ENCODE peak calls at places on chromosome 10, in eight cellular contexts. P, X, K, S, Z, V, E and F are unnamed samples. For H3K4me1, the result is how much of the 10 kb centered on the place peaks cover.

GRCh38 chr10:76036410-76036940 is 605.1 kb downstream of the LRMDA start:
- DNase-seq in P (peak), X (peak), K (peak), S (peak), Z (peak), V (peak), E (peak), F (peak)

GRCh38 chr10:130022071-130022470 is 58.0 kb upstream of the EBF3 start:
- DNase-seq in P (no peak), X (no peak), K (no peak), S (peak), Z (no peak), V (no peak), E (no peak), F (no peak)

GRCh38 chr10:114708717-114709352 is 50.8 kb upstream of the ABLIM1 start:
- DNase-seq in P (no peak), X (peak), K (no peak), S (no peak), Z (no peak), V (peak), E (no peak), F (no peak)

GRCh38 chr10:43117031-43117776 is 21.0 kb upstream of the CSGALNACT2 start:
- DNase-seq in P (no peak), X (no peak), K (no peak), S (no peak), Z (no peak), V (no peak), E (peak), F (no peak)

GRCh38 chr10:92699518-92700272 is 9.9 kb downstream of the HHEX start:
- DNase-seq in P (no peak), X (no peak), K (peak), S (peak), Z (no peak), V (peak), E (no peak), F (no peak)

GRCh38 chr10:133283931-133284330 is 7.3 kb upstream of the ADAM8 start:
- DNase-seq in P (no peak), X (no peak), K (no peak), S (no peak), Z (no peak), V (no peak), E (no peak), F (no peak)

GRCh38 chr10:33665512-33665911 is 331.0 kb upstream of the NRP1 start:
- DNase-seq in P (no peak), X (no peak), K (no peak), S (no peak), Z (no peak), V (peak), E (no peak), F (no peak)

GRCh38 chr10:124939290-124939689 is 2.6 kb upstream of the ZRANB1 start:
- DNase-seq in P (no peak), X (no peak), K (no peak), S (no peak), Z (no peak), V (no peak), E (no peak), F (no peak)

GRCh38 chr10:97726636-97727178 is 10.2 kb upstream of the ZFYVE27 start:
- DNase-seq in P (no peak), X (no peak), K (no peak), S (no peak), Z (no peak), V (peak), E (no peak), F (no peak)

GRCh38 chr10:18713077-18713476 is 53.8 kb downstream of the ARL5B start:
- DNase-seq in P (no peak), X (no peak), K (no peak), S (no peak), Z (no peak), V (peak), E (no peak), F (no peak)

GRCh38 chr10:127485153-127485857 is 63.8 kb upstream of the NPS start:
- DNase-seq in P (no peak), X (no peak), K (no peak), S (no peak), Z (no peak), V (peak), E (no peak), F (no peak)

GRCh38 chr10:84214612-84215235 is 10.6 kb downstream of the LRIT2 start:
- DNase-seq in P (no peak), X (peak), K (no peak), S (no peak), Z (no peak), V (no peak), E (no peak), F (peak)

GRCh38 chr10:66187096-66187733 is 738.6 kb upstream of the LRRTM3 start:
- DNase-seq in P (no peak), X (no peak), K (no peak), S (no peak), Z (no peak), V (no peak), E (no peak), F (no peak)

GRCh38 chr10:100006241-100006886 is 3.4 kb downstream of the DNMBP start:
- DNase-seq in P (no peak), X (peak), K (no peak), S (no peak), Z (no peak), V (peak), E (no peak), F (peak)

DNA sequence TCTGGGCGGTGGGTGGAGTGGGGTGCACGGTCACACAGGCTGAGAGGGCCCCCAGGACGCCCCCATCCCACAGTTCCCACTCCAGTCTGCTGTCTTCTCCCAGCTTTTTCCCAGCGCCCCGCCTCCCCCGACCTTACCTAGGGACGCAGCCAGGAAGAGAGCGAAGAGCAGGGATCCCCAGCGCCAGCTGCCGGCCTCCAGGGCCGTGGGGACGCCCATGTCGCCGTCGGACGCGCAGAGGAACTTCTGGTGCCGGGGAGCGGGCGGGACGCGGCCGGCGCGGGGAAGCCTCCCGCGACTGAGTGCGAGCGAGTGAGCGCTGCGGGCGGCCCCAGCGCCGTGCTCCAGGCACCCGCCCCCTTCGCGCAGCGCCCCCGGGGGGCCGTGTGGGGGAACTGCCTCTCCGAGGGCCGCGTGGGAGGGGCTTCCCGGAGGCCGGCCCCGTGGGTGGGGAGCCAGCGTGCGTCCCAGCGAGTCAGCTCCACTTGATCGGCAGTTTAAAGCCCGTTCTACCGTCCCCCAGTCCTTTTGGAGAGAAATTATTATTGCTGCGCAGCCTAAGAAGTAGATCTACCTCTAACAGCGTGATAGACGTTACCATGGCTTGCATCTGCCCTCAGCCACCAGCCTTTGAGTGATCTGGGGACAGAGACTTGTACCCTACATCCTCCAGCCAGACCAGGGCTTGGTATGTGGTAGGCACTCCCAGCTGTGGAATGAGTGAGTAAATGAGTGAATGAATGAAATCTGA is at the start of gene VSIR:
- DNase-seq in P (peak), X (peak), K (peak), S (peak), Z (peak), V (peak), E (peak), F (peak)
- H3K4me1 ChIP-seq in P (half or more), X (half or more), K (half or more), S (half or more), Z (half or more), V (under half), E (under half), F (half or more)

GRCh38 chr10:101047268-101047667 is 14.5 kb upstream of the KAZALD1 start:
- DNase-seq in P (no peak), X (no peak), K (no peak), S (no peak), Z (no peak), V (no peak), E (no peak), F (no peak)

GRCh38 chr10:101047961-101048892 is 13.6 kb upstream of the KAZALD1 start:
- DNase-seq in P (no peak), X (no peak), K (no peak), S (no peak), Z (no peak), V (no peak), E (no peak), F (no peak)

GRCh38 chr10:101043356-101043707 is 12.3 kb downstream of the SFXN3 start:
- DNase-seq in P (no peak), X (no peak), K (no peak), S (no peak), Z (no peak), V (no peak), E (no peak), F (no peak)

GRCh38 chr10:101044117-101044516 is 13.1 kb downstream of the SFXN3 start:
- DNase-seq in P (no peak), X (no peak), K (no peak), S (no peak), Z (no peak), V (no peak), E (no peak), F (no peak)

DNA sequence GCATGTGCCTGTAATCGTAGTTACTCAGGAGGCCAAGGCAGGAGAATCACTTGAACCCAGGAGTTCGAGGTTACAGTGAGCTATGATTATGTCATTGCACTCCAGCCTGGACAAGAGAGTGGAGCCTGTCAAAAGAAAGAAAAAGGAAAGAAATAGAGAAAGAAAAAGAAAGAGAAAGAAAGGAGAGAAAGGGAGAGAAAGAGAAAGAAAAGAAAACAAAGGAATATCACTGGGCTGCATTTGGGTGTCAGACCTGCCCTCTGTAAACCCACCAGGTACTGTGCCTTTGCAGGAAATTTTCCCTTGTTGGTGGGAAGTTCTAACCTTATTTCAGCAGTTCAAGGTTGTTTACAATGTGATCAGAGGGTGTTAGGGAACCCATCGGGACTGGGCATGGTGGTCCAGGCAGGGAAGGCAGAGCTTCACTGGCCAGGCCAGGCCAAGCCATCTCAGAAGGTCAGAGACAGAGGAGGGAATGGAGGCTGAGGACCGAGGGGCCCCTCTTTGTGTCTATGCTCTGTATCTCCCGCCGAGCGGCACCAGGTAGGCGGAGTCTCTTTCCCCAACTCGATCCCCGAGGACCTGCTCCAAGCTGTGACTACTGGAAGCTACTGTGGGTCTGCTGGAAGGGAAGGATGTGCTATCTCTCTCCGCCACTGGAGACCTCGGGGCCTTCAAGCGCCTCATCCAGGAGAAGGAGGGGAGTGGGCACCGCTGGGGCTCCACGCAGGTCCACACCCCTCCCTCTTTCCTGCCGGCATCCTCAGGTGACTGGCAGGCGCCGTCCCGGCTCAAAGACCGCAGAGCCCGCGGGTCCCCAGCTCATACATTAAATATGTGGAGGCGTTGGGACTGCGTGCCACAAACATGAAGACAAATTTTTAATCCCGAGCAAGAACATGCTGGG is 15.2 kb upstream of the KAZALD1 start:
- DNase-seq in P (no peak), X (no peak), K (no peak), S (no peak), Z (no peak), V (peak), E (no peak), F (no peak)
- TF ChIP-seq CTCF in P (no peak), X (no peak), K (no peak), S (no peak), Z (no peak), V (no peak), E (no peak), F (no peak)

DNA sequence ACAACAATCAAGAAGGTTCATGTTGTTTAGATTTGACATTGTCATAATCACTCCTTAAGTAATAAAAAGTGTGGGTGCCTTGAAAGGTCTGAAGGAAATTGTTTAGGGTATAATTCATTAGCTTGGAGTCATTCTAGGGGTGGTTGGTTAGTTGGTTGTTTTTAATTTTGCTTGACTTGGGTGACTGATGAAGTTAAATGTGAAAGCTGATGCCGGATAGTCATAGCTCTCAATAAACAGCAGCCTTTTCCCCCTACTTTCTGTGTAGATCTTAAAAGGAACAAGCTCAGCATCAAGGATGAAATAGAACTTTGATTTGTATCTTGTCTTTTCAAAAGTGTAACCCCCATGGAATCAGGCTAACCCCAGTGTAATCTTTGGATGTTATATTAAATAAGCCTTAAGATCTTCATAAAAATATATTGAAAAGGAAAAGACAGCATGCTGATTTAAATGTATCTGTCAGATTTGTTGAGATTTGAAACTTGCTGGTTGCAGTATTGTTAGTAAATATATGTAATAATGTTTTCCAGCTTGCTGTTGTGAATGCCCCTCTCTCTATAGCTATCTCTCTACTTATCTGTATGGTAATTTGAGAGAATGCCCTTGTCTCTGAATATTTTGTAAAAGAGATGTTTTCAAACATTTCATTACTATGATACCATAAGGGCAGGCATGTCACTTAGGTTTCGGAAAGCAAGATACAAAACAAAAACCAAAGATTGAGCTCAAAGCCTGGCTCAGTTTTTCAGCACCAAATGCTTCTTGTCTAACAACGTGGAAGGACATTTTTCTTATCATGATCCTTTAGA is 148.5 kb downstream of the ARID5B start:
- DNase-seq in P (no peak), X (no peak), K (no peak), S (no peak), Z (no peak), V (no peak), E (no peak), F (no peak)
- H3K4me1 ChIP-seq in P (half or more), X (under half), K (half or more), S (half or more), Z (under half), V (under half), E (under half), F (half or more)

DNA sequence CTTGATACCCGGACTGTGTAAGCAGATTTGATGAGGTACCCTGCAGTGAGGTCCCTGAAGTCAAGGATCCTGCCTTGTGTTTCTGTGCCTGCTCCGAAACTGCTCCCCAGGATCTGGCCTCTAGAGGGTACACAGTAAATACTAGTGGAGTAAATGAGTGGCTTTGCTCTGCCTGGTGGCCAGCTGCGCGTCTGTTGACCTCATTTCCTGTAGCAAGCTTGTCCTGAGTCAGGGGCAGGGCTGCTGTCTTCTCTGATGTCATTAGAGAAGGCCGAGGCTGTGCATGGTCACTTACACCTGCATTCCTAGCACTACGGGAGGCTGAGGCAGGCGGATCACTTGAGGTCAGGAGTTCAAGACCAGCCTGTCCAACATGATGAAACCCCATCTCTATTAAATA is 191.8 kb downstream of the FANK1 start:
- DNase-seq in P (no peak), X (no peak), K (no peak), S (no peak), Z (no peak), V (peak), E (no peak), F (no peak)
- TF ChIP-seq CTCF in P (no peak), X (no peak), K (no peak), S (no peak), Z (no peak), V (peak), E (no peak), F (no peak)

GRCh38 chr10:531541-531940 is 157.9 kb downstream of the DIP2C start:
- DNase-seq in P (no peak), X (no peak), K (no peak), S (no peak), Z (no peak), V (no peak), E (no peak), F (no peak)
- H3K4me1 ChIP-seq in P (under half), X (under half), K (under half), S (under half), Z (under half), V (under half), E (under half), F (under half)

GRCh38 chr10:68218786-68219185 is 13.1 kb downstream of the ATOH7 start:
- DNase-seq in P (no peak), X (no peak), K (no peak), S (no peak), Z (no peak), V (no peak), E (no peak), F (no peak)

GRCh38 chr10:68211635-68212034 is 20.3 kb downstream of the ATOH7 start:
- DNase-seq in P (no peak), X (no peak), K (no peak), S (no peak), Z (no peak), V (no peak), E (no peak), F (no peak)

GRCh38 chr10:68208424-68209042 is 23.4 kb downstream of the ATOH7 start:
- DNase-seq in P (no peak), X (peak), K (no peak), S (peak), Z (no peak), V (peak), E (no peak), F (peak)

GRCh38 chr10:68212721-68213352 is 19.1 kb downstream of the ATOH7 start:
- DNase-seq in P (no peak), X (no peak), K (no peak), S (no peak), Z (no peak), V (peak), E (no peak), F (peak)
- TF ChIP-seq CTCF in P (peak), X (peak), K (peak), S (peak), Z (peak), V (peak), E (peak), F (peak)

DNA sequence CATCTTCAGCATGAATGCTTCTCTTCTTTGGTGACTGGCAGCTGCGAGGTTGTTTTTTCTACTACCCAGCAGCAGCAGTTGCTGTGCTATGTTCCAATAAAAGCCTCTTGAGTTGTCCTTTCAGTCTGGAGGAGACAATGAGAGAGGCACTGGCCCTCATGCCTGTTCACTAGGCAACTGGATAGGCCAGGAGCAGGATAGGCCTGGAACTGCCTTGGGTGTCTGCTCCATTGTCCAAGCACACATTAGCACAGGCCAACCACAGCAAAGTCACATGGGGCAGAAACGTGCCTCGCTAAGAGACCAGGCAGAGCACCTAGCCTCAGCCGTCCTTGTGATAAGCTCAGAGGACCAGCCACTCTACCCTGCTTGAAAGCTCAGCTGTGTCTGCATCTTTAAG is 76.9 kb upstream of the PDCD4 start:
- DNase-seq in P (peak), X (no peak), K (peak), S (peak), Z (no peak), V (no peak), E (no peak), F (no peak)
- H3K4me1 ChIP-seq in P (half or more), X (under half), K (under half), S (under half), Z (under half), V (under half), E (under half), F (under half)

GRCh38 chr10:27744478-27745379 is 890 bp downstream of the MKX start:
- DNase-seq in P (peak), X (no peak), K (no peak), S (no peak), Z (no peak), V (peak), E (peak), F (no peak)
- TF ChIP-seq CTCF in P (no peak), X (no peak), K (no peak), S (no peak), Z (no peak), V (no peak), E (no peak), F (no peak)

GRCh38 chr10:109926141-109926745 is 2.9 kb upstream of the XPNPEP1 start:
- DNase-seq in P (no peak), X (no peak), K (no peak), S (no peak), Z (no peak), V (no peak), E (no peak), F (no peak)
- H3K4me1 ChIP-seq in P (under half), X (under half), K (under half), S (under half), Z (under half), V (under half), E (under half), F (under half)